ENCODE peak calls at places on chromosomes 13 and 19, in five cellular contexts. One of them, this sample, is unnamed.

GRCh38 chr19:51016798-51017683 is 2.5 kb downstream of the KLK10 start:
- DNase-seq in GM12878: no peak
- DNase-seq in HepG2: peak
- DNase-seq in K562: peak
- DNase-seq in SK-N-SH: peak
- DNase-seq in this sample: peak

GRCh38 chr13:27203854-27204253 is 32.2 kb upstream of the USP12 start:
- DNase-seq in K562: no peak
- DNase-seq in HepG2: peak
- DNase-seq in SK-N-SH: no peak
- DNase-seq in GM12878: no peak
- DNase-seq in this sample: no peak

GRCh38 chr19:18300930-18301717 is 19.7 kb upstream of the JUND start:
- DNase-seq in K562: peak
- DNase-seq in SK-N-SH: no peak
- DNase-seq in HepG2: no peak
- DNase-seq in GM12878: no peak
- DNase-seq in this sample: no peak

GRCh38 chr13:30892966-30893365 is 13.1 kb upstream of the MEDAG start:
- DNase-seq in K562: peak
- DNase-seq in SK-N-SH: no peak
- DNase-seq in GM12878: no peak
- DNase-seq in HepG2: peak
- DNase-seq in this sample: peak

GRCh38 chr13:94673841-94674240 is 38.5 kb downstream of the SOX21 start:
- DNase-seq in SK-N-SH: no peak
- DNase-seq in K562: no peak
- DNase-seq in HepG2: no peak
- DNase-seq in GM12878: no peak
- DNase-seq in this sample: no peak

GRCh38 chr19:19274716-19275115 is 1.6 kb upstream of the TM6SF2 start:
- DNase-seq in GM12878: no peak
- DNase-seq in K562: no peak
- DNase-seq in SK-N-SH: peak
- DNase-seq in HepG2: no peak
- DNase-seq in this sample: no peak

GRCh38 chr19:1904385-1905070 is 671 bp upstream of the ADAT3 start:
- DNase-seq in HepG2: no peak
- DNase-seq in SK-N-SH: no peak
- DNase-seq in K562: no peak
- DNase-seq in GM12878: peak
- DNase-seq in this sample: no peak

GRCh38 chr19:4014541-4015491 is 7.3 kb downstream of the PIAS4 start:
- DNase-seq in SK-N-SH: peak
- DNase-seq in K562: peak
- DNase-seq in GM12878: no peak
- DNase-seq in HepG2: no peak
- DNase-seq in this sample: no peak

GRCh38 chr13:36998624-36999041 is 507 bp downstream of the ALG5 start:
- DNase-seq in HepG2: no peak
- DNase-seq in GM12878: no peak
- DNase-seq in K562: peak
- DNase-seq in SK-N-SH: peak
- DNase-seq in this sample: no peak

GRCh38 chr13:110304256-110304655 is 2.7 kb downstream of the COL4A1 start:
- DNase-seq in HepG2: no peak
- DNase-seq in SK-N-SH: no peak
- DNase-seq in K562: no peak
- DNase-seq in GM12878: no peak
- DNase-seq in this sample: no peak
- TF ChIP-seq REST in HepG2: no peak
- TF ChIP-seq REST in SK-N-SH: no peak
- TF ChIP-seq REST in K562: no peak
- TF ChIP-seq REST in GM12878: no peak
- TF ChIP-seq REST in this sample: no peak

GRCh38 chr19:49528211-49528771 is 488 bp downstream of the RCN3 start:
- DNase-seq in HepG2: no peak
- DNase-seq in SK-N-SH: no peak
- DNase-seq in GM12878: no peak
- DNase-seq in K562: peak
- DNase-seq in this sample: no peak
- TF ChIP-seq YY1 in HepG2: no peak
- TF ChIP-seq YY1 in SK-N-SH: no peak
- TF ChIP-seq YY1 in GM12878: no peak
- TF ChIP-seq YY1 in K562: no peak
- TF ChIP-seq YY1 in this sample: no peak

GRCh38 chr13:75399168-75399878 is 82.6 kb downstream of the TBC1D4 start:
- DNase-seq in HepG2: no peak
- DNase-seq in SK-N-SH: no peak
- DNase-seq in GM12878: no peak
- DNase-seq in K562: no peak
- DNase-seq in this sample: no peak

GRCh38 chr13:75395901-75396300 is 86.1 kb downstream of the TBC1D4 start:
- DNase-seq in K562: no peak
- DNase-seq in GM12878: no peak
- DNase-seq in SK-N-SH: no peak
- DNase-seq in HepG2: no peak
- DNase-seq in this sample: no peak

GRCh38 chr13:75399879-75400217 is 82.1 kb downstream of the TBC1D4 start:
- DNase-seq in GM12878: no peak
- DNase-seq in SK-N-SH: no peak
- DNase-seq in K562: no peak
- DNase-seq in HepG2: no peak
- DNase-seq in this sample: no peak

GRCh38 chr13:75400775-75401174 is 81.2 kb downstream of the TBC1D4 start:
- DNase-seq in HepG2: peak
- DNase-seq in GM12878: no peak
- DNase-seq in SK-N-SH: no peak
- DNase-seq in K562: no peak
- DNase-seq in this sample: no peak

DNA sequence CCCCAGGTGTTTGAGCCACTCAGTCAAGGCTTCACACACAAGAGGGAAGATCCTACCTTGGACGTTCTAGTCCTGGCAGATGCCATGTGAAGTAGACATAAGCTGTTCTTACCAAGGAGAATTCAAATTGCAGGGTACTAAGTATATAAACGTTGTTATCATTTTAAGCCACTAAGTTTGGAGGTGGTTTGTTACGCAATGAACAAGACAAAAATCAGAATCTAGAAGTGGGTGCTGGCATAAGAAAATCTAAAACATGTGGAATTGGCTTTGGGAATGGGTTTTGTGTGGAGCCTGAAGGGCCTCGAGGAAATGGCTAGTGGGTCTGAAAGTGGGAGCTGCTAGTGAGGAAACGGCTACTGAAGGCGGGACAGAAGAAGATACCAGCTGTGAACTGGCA is 83.9 kb downstream of the TBC1D4 start:
- DNase-seq in HepG2: no peak
- DNase-seq in GM12878: no peak
- DNase-seq in K562: no peak
- DNase-seq in SK-N-SH: no peak
- DNase-seq in this sample: no peak
- TF ChIP-seq REST in HepG2: no peak
- TF ChIP-seq REST in GM12878: no peak
- TF ChIP-seq REST in K562: no peak
- TF ChIP-seq REST in SK-N-SH: no peak
- TF ChIP-seq REST in this sample: no peak

DNA sequence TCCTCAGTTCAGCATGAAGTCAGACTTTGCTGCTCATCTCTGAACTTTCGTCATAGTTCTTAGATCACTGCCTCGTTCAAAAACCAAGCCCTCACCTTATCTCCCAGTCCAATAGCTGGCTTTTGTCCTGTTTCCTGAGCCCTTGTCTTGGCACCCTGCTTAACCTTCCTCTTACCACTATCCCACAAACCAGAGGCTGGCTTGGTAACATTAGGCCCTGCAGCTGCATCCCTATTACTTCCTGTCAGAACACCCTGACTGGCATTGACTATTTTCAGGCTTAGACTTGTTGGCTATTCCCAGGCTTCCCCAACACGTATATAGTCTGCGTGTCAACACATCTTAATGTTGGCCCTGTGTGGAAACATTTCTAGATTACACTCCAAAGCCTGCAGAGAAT is 172.4 kb downstream of the VWA8 start:
- DNase-seq in HepG2: no peak
- DNase-seq in SK-N-SH: no peak
- DNase-seq in K562: no peak
- DNase-seq in GM12878: no peak
- DNase-seq in this sample: no peak
- TF ChIP-seq YY1 in HepG2: no peak
- TF ChIP-seq YY1 in SK-N-SH: no peak
- TF ChIP-seq YY1 in K562: no peak
- TF ChIP-seq YY1 in GM12878: no peak
- TF ChIP-seq YY1 in this sample: no peak

DNA sequence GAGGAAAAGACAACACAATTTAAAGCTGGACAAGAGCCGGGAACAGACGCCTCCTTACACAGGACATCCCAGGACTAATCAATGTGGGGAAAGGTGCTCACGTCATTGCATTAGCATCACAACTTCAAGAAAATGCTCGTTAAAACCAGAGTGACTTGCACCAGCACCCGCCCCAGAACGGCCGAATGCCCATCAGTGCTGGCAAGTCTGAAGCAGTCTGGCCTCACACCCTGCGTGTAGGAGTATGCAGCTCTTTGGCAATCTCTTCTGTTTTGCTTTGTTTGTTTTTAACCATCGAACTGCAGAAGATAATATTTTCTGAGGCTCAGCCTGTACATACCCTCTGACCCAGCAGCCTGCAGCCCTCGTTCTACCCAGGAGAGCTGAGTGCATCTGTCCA is 44.8 kb upstream of the LDLR start:
- DNase-seq in HepG2: no peak
- DNase-seq in K562: no peak
- DNase-seq in SK-N-SH: no peak
- DNase-seq in GM12878: no peak
- DNase-seq in this sample: no peak
- TF ChIP-seq REST in HepG2: no peak
- TF ChIP-seq REST in K562: no peak
- TF ChIP-seq REST in SK-N-SH: no peak
- TF ChIP-seq REST in GM12878: no peak
- TF ChIP-seq REST in this sample: no peak

GRCh38 chr13:48645845-48646244 is 7.9 kb upstream of the CYSLTR2 start:
- DNase-seq in K562: no peak
- DNase-seq in HepG2: no peak
- DNase-seq in SK-N-SH: no peak
- DNase-seq in GM12878: no peak
- DNase-seq in this sample: no peak
- TF ChIP-seq YY1 in K562: no peak
- TF ChIP-seq YY1 in HepG2: no peak
- TF ChIP-seq YY1 in SK-N-SH: no peak
- TF ChIP-seq YY1 in GM12878: no peak
- TF ChIP-seq YY1 in this sample: no peak

This sample was measured in HCT116.